ENCODE peak calls at places on chromosome 3, in nine cellular contexts. P, G, B, M, Z, Q, F, J and L are unnamed samples. For H3K9me3, the result is how much of the 10 kb centered on the place peaks cover.

GRCh38 chr3:149386299-149386606 is 8.8 kb upstream of the TM4SF1 start:
- DNase-seq in P (no peak), G (no peak), B (no peak), M (no peak), Z (no peak), Q (no peak), F (no peak), J (no peak), L (no peak)

GRCh38 chr3:14772533-14773138 is 46.1 kb upstream of the FGD5 start:
- DNase-seq in P (no peak), G (no peak), B (no peak), M (no peak), Z (no peak), Q (no peak), F (no peak), J (no peak), L (no peak)

GRCh38 chr3:119025390-119025789 is 9.3 kb downstream of the IGSF11 start:
- DNase-seq in P (no peak), G (no peak), B (no peak), M (no peak), Z (no peak), Q (no peak), F (no peak), J (no peak), L (no peak)

GRCh38 chr3:46668116-46668515 is 25.4 kb downstream of the ALS2CL start:
- DNase-seq in P (peak), G (no peak), B (peak), M (peak), Z (no peak), Q (no peak), F (peak), J (no peak), L (no peak)

GRCh38 chr3:128273116-128273840 is 120.0 kb downstream of the EEFSEC start:
- DNase-seq in P (no peak), G (no peak), B (no peak), M (no peak), Z (no peak), Q (no peak), F (no peak), J (no peak), L (no peak)

GRCh38 chr3:142694225-142694624 is 29.6 kb upstream of the TRPC1 start:
- DNase-seq in P (no peak), G (no peak), B (no peak), M (no peak), Z (no peak), Q (no peak), F (no peak), J (no peak), L (peak)

GRCh38 chr3:141894524-141895176 is 18.2 kb downstream of the ATP1B3 start:
- DNase-seq in P (no peak), G (no peak), B (no peak), M (no peak), Z (no peak), Q (no peak), F (no peak), J (peak), L (peak)

GRCh38 chr3:171813897-171814460 is 3.7 kb upstream of the PLD1 start:
- DNase-seq in P (no peak), G (no peak), B (peak), M (no peak), Z (no peak), Q (peak), F (no peak), J (no peak), L (no peak)

GRCh38 chr3:154766765-154767503 is 313.2 kb upstream of the MME start:
- DNase-seq in P (no peak), G (no peak), B (no peak), M (peak), Z (no peak), Q (no peak), F (no peak), J (no peak), L (peak)

GRCh38 chr3:126081618-126082333 is 2.1 kb downstream of the SLC41A3 start:
- DNase-seq in P (no peak), G (no peak), B (no peak), M (peak), Z (peak), Q (no peak), F (peak), J (peak), L (peak)

GRCh38 chr3:46866720-46867549 is 3.7 kb upstream of the MYL3 start:
- DNase-seq in P (peak), G (peak), B (peak), M (peak), Z (peak), Q (peak), F (peak), J (no peak), L (peak)

GRCh38 chr3:113773381-113773780 is 26.5 kb downstream of the ATP6V1A start:
- DNase-seq in P (no peak), G (no peak), B (no peak), M (no peak), Z (no peak), Q (no peak), F (no peak), J (no peak), L (no peak)

GRCh38 chr3:156553705-156554356 is 1.1 kb downstream of the SSR3 start:
- DNase-seq in P (no peak), G (no peak), B (no peak), M (no peak), Z (no peak), Q (no peak), F (no peak), J (peak), L (peak)

GRCh38 chr3:45896956-45897355 is 10.6 kb downstream of the CCR9 start:
- DNase-seq in P (no peak), G (no peak), B (no peak), M (no peak), Z (no peak), Q (no peak), F (no peak), J (no peak), L (no peak)

GRCh38 chr3:128381609-128382008 is 85.1 kb downstream of the DNAJB8 start:
- DNase-seq in P (no peak), G (no peak), B (no peak), M (peak), Z (no peak), Q (no peak), F (no peak), J (no peak), L (peak)

GRCh38 chr3:123559040-123559861 is 25.6 kb downstream of the HACD2 start:
- DNase-seq in P (no peak), G (no peak), B (no peak), M (no peak), Z (peak), Q (no peak), F (peak), J (peak), L (peak)

GRCh38 chr3:42513121-42513520 is 10.7 kb downstream of the VIPR1 start:
- DNase-seq in P (peak), G (no peak), B (no peak), M (no peak), Z (no peak), Q (no peak), F (no peak), J (no peak), L (no peak)

GRCh38 chr3:124791639-124792111 is 61.4 kb downstream of the UMPS start:
- DNase-seq in P (no peak), G (no peak), B (peak), M (no peak), Z (no peak), Q (peak), F (no peak), J (no peak), L (no peak)

GRCh38 chr3:19106307-19106706 is 42.0 kb upstream of the KCNH8 start:
- DNase-seq in P (no peak), G (no peak), B (no peak), M (no peak), Z (no peak), Q (no peak), F (no peak), J (no peak), L (no peak)

GRCh38 chr3:46664188-46664970 is 29.1 kb downstream of the ALS2CL start:
- DNase-seq in P (peak), G (no peak), B (peak), M (no peak), Z (no peak), Q (no peak), F (no peak), J (no peak), L (no peak)

GRCh38 chr3:139074565-139075115 is 29.9 kb upstream of the PRR23C start:
- DNase-seq in P (no peak), G (no peak), B (no peak), M (no peak), Z (no peak), Q (no peak), F (no peak), J (no peak), L (no peak)

GRCh38 chr3:45610129-45610528 is 15.6 kb downstream of the LIMD1 start:
- DNase-seq in P (no peak), G (no peak), B (no peak), M (no peak), Z (no peak), Q (no peak), F (no peak), J (no peak), L (no peak)

GRCh38 chr3:78256123-78256522 is 1216.2 kb downstream of the ROBO2 start:
- DNase-seq in P (no peak), G (no peak), B (no peak), M (no peak), Z (no peak), Q (no peak), F (no peak), J (no peak), L (no peak)

GRCh38 chr3:46935168-46935858 is 41.2 kb downstream of the CCDC12 start:
- DNase-seq in P (peak), G (peak), B (peak), M (no peak), Z (peak), Q (peak), F (peak), J (peak), L (peak)

GRCh38 chr3:195394024-195394423 is 48.8 kb downstream of the ACAP2 start:
- DNase-seq in P (no peak), G (no peak), B (no peak), M (no peak), Z (no peak), Q (no peak), F (no peak), J (no peak), L (no peak)

GRCh38 chr3:159127021-159127392 is 325.2 kb downstream of the MFSD1 start:
- DNase-seq in P (no peak), G (no peak), B (no peak), M (no peak), Z (no peak), Q (no peak), F (no peak), J (no peak), L (no peak)

GRCh38 chr3:186464424-186465093 is 79.6 kb downstream of the CRYGS start:
- DNase-seq in P (no peak), G (no peak), B (no peak), M (no peak), Z (no peak), Q (no peak), F (no peak), J (no peak), L (no peak)

GRCh38 chr3:158098834-158099424 is 7.3 kb downstream of the SHOX2 start:
- DNase-seq in P (no peak), G (no peak), B (no peak), M (no peak), Z (no peak), Q (no peak), F (no peak), J (no peak), L (no peak)

GRCh38 chr3:160400048-160400630 is 689 bp downstream of the SMC4 start:
- DNase-seq in P (peak), G (peak), B (peak), M (peak), Z (no peak), Q (peak), F (peak), J (no peak), L (peak)

GRCh38 chr3:134320749-134321148 is 53.5 kb downstream of the AMOTL2 start:
- DNase-seq in P (no peak), G (no peak), B (no peak), M (no peak), Z (no peak), Q (no peak), F (no peak), J (peak), L (no peak)

GRCh38 chr3:173732237-173732636 is 334.7 kb downstream of the NLGN1 start:
- DNase-seq in P (no peak), G (no peak), B (no peak), M (no peak), Z (no peak), Q (no peak), F (no peak), J (no peak), L (no peak)

GRCh38 chr3:61646851-61647525 is 85.6 kb downstream of the PTPRG start:
- DNase-seq in P (no peak), G (no peak), B (no peak), M (no peak), Z (no peak), Q (no peak), F (no peak), J (no peak), L (no peak)

GRCh38 chr3:64916192-64916798 is 228.5 kb upstream of the ADAMTS9 start:
- DNase-seq in P (no peak), G (no peak), B (no peak), M (no peak), Z (no peak), Q (no peak), F (no peak), J (no peak), L (no peak)

GRCh38 chr3:137990427-137990826 is 19.5 kb upstream of the CLDN18 start:
- DNase-seq in P (no peak), G (no peak), B (no peak), M (no peak), Z (no peak), Q (no peak), F (no peak), J (no peak), L (no peak)

DNA sequence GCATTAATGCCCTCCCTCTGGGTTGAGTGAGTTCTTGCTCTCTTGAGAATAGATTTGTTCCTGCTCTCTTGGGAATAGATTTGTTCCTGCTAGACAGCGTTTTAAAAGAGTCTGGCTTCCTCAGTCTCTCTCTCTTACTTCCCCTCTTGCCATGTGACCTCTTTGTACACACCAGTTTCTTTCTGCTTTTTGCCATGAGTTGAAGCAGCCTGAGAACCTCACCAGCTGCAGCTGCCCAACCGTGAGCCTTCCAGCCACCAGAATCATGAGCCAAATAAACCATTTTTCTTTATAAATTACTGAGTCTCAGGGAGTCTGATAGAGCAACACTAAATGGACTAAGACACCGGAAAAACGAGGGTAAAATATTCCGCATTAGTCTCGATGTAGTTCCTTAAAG is 253.6 kb downstream of the CNTN6 start:
- DNase-seq in P (no peak), G (no peak), B (no peak), M (no peak), Z (no peak), Q (no peak), F (no peak), J (no peak), L (no peak)
- H3K9me3 ChIP-seq in P (under half), G (under half), B (under half), M (under half), Z (under half), Q (under half), F (under half), J (under half), L (under half)

GRCh38 chr3:182796310-182796709 is 3.0 kb downstream of the ATP11B start:
- DNase-seq in P (no peak), G (no peak), B (no peak), M (no peak), Z (no peak), Q (no peak), F (no peak), J (no peak), L (no peak)
- H3K4me3 ChIP-seq in P (no peak), G (no peak), B (no peak), M (no peak), Z (no peak), Q (no peak), F (no peak), J (no peak), L (no peak)

GRCh38 chr3:34203386-34203785 is 405.0 kb downstream of the PDCD6IP start:
- DNase-seq in P (no peak), G (no peak), B (no peak), M (no peak), Z (no peak), Q (no peak), F (no peak), J (no peak), L (no peak)

GRCh38 chr3:34212175-34212574 is 413.7 kb downstream of the PDCD6IP start:
- DNase-seq in P (no peak), G (no peak), B (no peak), M (no peak), Z (no peak), Q (no peak), F (no peak), J (no peak), L (no peak)

GRCh38 chr3:34212671-34213070 is 414.2 kb downstream of the PDCD6IP start:
- DNase-seq in P (no peak), G (no peak), B (no peak), M (no peak), Z (no peak), Q (peak), F (no peak), J (no peak), L (peak)

GRCh38 chr3:34206996-34207395 is 408.6 kb downstream of the PDCD6IP start:
- DNase-seq in P (no peak), G (no peak), B (no peak), M (no peak), Z (no peak), Q (no peak), F (no peak), J (no peak), L (no peak)

DNA sequence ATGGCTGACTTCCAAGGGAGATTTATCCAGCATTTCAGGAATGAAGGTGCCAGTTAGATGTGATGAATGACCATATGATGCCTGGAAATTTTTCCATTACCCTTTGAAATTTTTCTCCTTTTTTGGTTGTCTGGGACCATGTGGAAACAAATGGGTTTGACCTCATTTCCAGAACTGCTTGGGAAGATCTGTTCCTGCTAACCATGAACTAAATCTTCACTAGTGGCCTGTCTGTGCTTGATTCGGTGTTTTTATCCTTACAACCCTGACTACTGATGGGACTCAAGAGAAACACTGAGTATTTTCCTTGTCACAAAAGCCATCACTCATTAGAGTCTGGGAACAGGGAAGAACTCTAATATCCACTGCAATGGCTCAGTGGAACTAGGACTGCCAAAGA is 409.4 kb downstream of the PDCD6IP start:
- DNase-seq in P (no peak), G (no peak), B (no peak), M (no peak), Z (no peak), Q (no peak), F (no peak), J (no peak), L (no peak)
- H3K27ac ChIP-seq in P (no peak), G (no peak), B (no peak), M (no peak), Z (no peak), Q (peak), F (no peak), J (no peak), L (no peak)

DNA sequence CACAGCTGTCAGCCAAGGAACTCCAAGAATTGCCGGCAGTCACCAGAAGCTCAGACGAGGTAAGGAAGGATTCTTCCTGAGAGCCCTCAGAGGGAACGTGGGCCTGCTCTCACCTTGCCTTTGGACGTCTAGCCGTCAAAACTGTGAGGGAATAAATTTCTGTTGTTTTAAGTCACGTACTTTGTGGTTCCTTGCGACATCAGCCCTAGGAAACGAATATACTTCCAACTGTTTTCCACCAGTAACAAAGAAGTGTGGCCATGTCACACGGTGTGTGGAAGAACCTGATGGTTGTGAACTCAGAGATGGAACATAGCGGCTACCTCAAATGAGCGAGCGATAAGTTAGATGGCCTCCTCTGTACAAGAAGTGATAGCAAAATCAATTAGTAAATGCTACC is 41.0 kb upstream of the B3GNT5 start:
- DNase-seq in P (no peak), G (no peak), B (no peak), M (no peak), Z (no peak), Q (no peak), F (no peak), J (no peak), L (no peak)
- H3K9me3 ChIP-seq in P (under half), G (under half), B (under half), M (under half), Z (under half), Q (under half), F (under half), J (under half), L (under half)

GRCh38 chr3:77038928-77039605 is 832 bp upstream of the ROBO2 start:
- DNase-seq in P (no peak), G (peak), B (no peak), M (peak), Z (no peak), Q (no peak), F (no peak), J (no peak), L (no peak)
- H3K4me3 ChIP-seq in P (peak), G (peak), B (peak), M (peak), Z (peak), Q (peak), F (no peak), J (no peak), L (no peak)

DNA sequence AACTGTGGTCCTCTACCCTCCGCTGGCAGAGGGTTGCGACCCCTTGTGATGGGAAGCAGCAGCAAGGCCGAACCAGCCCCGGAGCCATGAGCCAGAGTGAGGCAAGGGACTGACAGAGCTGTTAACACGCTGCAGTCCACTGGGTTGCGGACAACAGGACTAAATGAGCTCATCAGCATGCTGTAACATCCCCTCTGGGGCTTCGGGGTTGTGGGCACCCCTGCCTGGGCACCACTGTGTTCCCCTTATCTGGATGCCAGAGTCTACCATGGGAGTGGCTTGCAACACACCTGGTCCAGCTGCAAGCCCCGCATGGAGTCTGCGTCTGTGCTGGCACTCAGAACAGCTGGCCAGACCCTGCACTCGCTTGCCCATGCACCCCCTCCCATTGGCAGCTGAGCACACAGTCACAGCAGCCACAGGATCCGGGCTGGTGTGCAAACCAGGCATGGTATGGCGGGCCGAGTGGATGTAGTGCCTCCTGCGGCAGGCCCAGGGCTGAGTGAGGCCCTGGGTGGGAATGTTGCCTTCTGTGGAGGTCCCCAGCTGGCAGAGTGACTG is 404.2 kb downstream of the PLCL2 start:
- DNase-seq in P (peak), G (no peak), B (no peak), M (peak), Z (no peak), Q (no peak), F (no peak), J (no peak), L (no peak)
- H3K27ac ChIP-seq in P (no peak), G (no peak), B (no peak), M (no peak), Z (no peak), Q (no peak), F (no peak), J (no peak), L (no peak)